ENCODE peak calls at places on chromosomes 4 and X, in four cellular contexts. Z is mesenchymal stem cell, F is H1, A is H9. Q is an unnamed sample.

GRCh38 chr4:110629214-110629754 is 6.4 kb upstream of the PITX2 start:
- DNase-seq in Z (peak; percentile 19), F (peak; percentile 68), A (peak; percentile 56), Q (no peak)

GRCh38 chr4:168880087-168880675 is 129.9 kb downstream of the CBR4 start:
- DNase-seq in Z (peak; percentile 56), F (no peak), A (no peak), Q (no peak)

GRCh38 chr4:2962614-2963184 is 507 bp downstream of the NOP14 start:
- DNase-seq in Z (peak; percentile 78), F (peak; percentile 78), A (peak; percentile 66), Q (peak; percentile 71)

GRCh38 chr4:119510750-119511149 is 117.9 kb downstream of the PDE5A start:
- DNase-seq in Z (no peak), F (no peak), A (no peak), Q (no peak)

GRCh38 chrX:40176256-40176978 is 78.7 kb upstream of the BCOR start:
- DNase-seq in Z (peak; percentile 52), F (peak; percentile 56), A (peak; percentile 56), Q (no peak)

GRCh38 chr4:4851906-4852305 is 7.6 kb upstream of the MSX1 start:
- DNase-seq in Z (no peak), F (no peak), A (no peak), Q (no peak)

GRCh38 chrX:96576358-96576757 is 108.3 kb upstream of the DIAPH2 start:
- DNase-seq in Z (peak; percentile 5), F (no peak), A (no peak), Q (no peak)

GRCh38 chrX:69615323-69615722 is 590 bp upstream of the EDA start:
- DNase-seq in Z (no peak), F (peak; percentile 39), A (peak; percentile 50), Q (no peak)

GRCh38 chr4:184142121-184143000 is 75.3 kb downstream of the ENPP6 start:
- DNase-seq in Z (no peak), F (no peak), A (no peak), Q (no peak)

GRCh38 chrX:22397566-22397965 is 124.9 kb downstream of the CBLL2 start:
- DNase-seq in Z (no peak), F (no peak), A (no peak), Q (no peak)

GRCh38 chr4:156889616-156890594 is 81.7 kb downstream of the PDGFC start:
- DNase-seq in Z (peak; percentile 24), F (no peak), A (no peak), Q (no peak)

GRCh38 chr4:140059159-140059558 is 94.8 kb downstream of the MAML3 start:
- DNase-seq in Z (no peak), F (no peak), A (no peak), Q (no peak)

GRCh38 chr4:140061883-140062282 is 92.1 kb downstream of the MAML3 start:
- DNase-seq in Z (no peak), F (no peak), A (no peak), Q (no peak)

GRCh38 chr4:140057693-140058092 is 96.3 kb downstream of the MAML3 start:
- DNase-seq in Z (no peak), F (no peak), A (no peak), Q (no peak)

GRCh38 chr4:140065393-140065792 is 88.6 kb downstream of the MAML3 start:
- DNase-seq in Z (peak; percentile 27), F (no peak), A (no peak), Q (no peak)

DNA sequence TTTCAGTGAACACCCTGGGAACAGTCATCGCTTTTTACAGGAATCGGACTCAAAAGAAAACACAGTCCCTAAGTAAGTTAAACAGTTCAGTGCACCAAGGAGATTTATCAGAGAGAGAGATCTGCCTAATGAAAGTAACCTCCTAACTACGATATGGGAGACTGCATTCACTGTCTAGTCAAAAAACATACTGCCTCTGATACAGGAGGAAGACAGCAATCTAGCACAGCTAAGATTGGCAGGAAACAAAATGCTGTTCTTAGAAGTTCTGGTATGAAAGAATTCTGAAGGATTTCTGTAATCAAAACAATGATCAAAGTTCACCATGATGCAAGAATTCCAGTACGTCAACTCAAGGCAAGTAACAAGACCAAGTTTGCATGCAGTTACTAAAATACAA is 92.8 kb downstream of the MAML3 start:
- DNase-seq in Z (peak; percentile 56), F (no peak), A (no peak), Q (no peak)
- H3K4ac ChIP-seq in Z (no peak overlapping the region), F (no peak overlapping the region), A (no peak overlapping the region), Q (no peak overlapping the region)

GRCh38 chr4:141642068-141642467 is 5.7 kb downstream of the IL15 start:
- DNase-seq in Z (no peak), F (no peak), A (no peak), Q (no peak)
- H3K4ac ChIP-seq in Z (peak overlapping the region; percentile 60), F (no peak overlapping the region), A (no peak overlapping the region), Q (no peak overlapping the region)

GRCh38 chr4:39963656-39964055 is 14.1 kb downstream of the PDS5A start:
- DNase-seq in Z (no peak), F (no peak), A (no peak), Q (no peak)
- H3K4ac ChIP-seq in Z (no peak overlapping the region), F (no peak overlapping the region), A (no peak overlapping the region), Q (no peak overlapping the region)

GRCh38 chr4:121717680-121718237 is 21.0 kb upstream of the ANXA5 start:
- DNase-seq in Z (peak; percentile 81), F (no peak), A (no peak), Q (no peak)
- H3K4ac ChIP-seq in Z (no peak overlapping the region), F (no peak overlapping the region), A (no peak overlapping the region), Q (no peak overlapping the region)

GRCh38 chrX:119654112-119654531 is 38.8 kb downstream of the SEPTIN6 start:
- DNase-seq in Z (peak; percentile 86), F (no peak), A (peak; percentile 36), Q (peak; percentile 1)
- H3K4ac ChIP-seq in Z (peak overlapping the region; percentile 84), F (no peak overlapping the region), A (no peak overlapping the region), Q (no peak overlapping the region)

GRCh38 chr4:13347517-13348125 is 136.5 kb downstream of the RAB28 start:
- DNase-seq in Z (peak; percentile 66), F (no peak), A (no peak), Q (no peak)
- H3K4ac ChIP-seq in Z (no peak overlapping the region), F (no peak overlapping the region), A (no peak overlapping the region), Q (no peak overlapping the region)

GRCh38 chrX:48848847-48849246 is 13.4 kb upstream of the PCSK1N start:
- DNase-seq in Z (no peak), F (no peak), A (no peak), Q (no peak)

GRCh38 chrX:48854898-48855297 is 19.5 kb upstream of the PCSK1N start:
- DNase-seq in Z (peak; percentile 28), F (no peak), A (no peak), Q (no peak)

DNA sequence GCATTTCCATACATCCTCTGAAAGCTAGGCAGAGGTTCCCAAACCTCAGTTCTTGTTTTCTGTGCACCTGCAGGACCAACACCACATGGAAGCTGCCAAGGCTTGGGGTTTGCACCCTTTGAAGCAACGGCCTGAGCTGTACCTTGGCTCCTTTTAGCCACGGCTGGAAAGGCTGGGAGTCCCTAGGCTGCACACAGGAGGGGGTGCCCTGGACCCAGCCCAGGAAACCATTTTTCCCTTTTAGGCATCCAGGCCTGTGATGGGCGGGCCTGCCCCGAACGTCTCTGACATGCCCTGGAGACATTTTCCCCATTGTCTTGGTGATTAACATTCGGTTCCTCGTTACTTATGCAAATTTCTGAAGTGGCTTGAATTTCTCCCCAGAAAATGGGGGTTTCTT is 17.4 kb upstream of the PCSK1N start:
- DNase-seq in Z (no peak), F (no peak), A (no peak), Q (no peak)
- H3K4ac ChIP-seq in Z (no peak overlapping the region), F (no peak overlapping the region), A (no peak overlapping the region), Q (no peak overlapping the region)

GRCh38 chr4:89121711-89122387 is 10.5 kb downstream of the TIGD2 start:
- DNase-seq in Z (peak; percentile 43), F (no peak), A (no peak), Q (no peak)
- H3K4ac ChIP-seq in Z (peak overlapping the region; percentile 69), F (no peak overlapping the region), A (no peak overlapping the region), Q (no peak overlapping the region)